ENCODE peak calls at places on chromosomes 11 and 22, in eight cellular contexts. U, M, Q, X, A, L, Z and E are unnamed samples.

GRCh38 chr11:77082838-77083552 is 16.2 kb downstream of the CAPN5 start:
- DNase-seq in X (no peak), Z (peak), U (peak), M (peak), L (peak), Q (no peak), A (peak), E (peak)

GRCh38 chr11:68480193-68480592 is 19.6 kb downstream of the PPP6R3 start:
- DNase-seq in Z (no peak), A (no peak), L (no peak), M (no peak), Q (no peak), U (no peak), X (no peak), E (no peak)

GRCh38 chr11:3109921-3110706 is 52.9 kb upstream of the CARS1 start:
- DNase-seq in Z (peak), Q (peak), L (peak), M (peak), U (peak), A (peak), X (peak), E (no peak)

GRCh38 chr11:15747671-15748070 is 608.7 kb downstream of the SOX6 start:
- DNase-seq in X (no peak), L (no peak), M (no peak), A (no peak), Z (no peak), Q (no peak), U (no peak), E (no peak)

GRCh38 chr11:69319255-69320106 is 25.5 kb downstream of the MYEOV start:
- DNase-seq in Z (no peak), L (peak), X (peak), M (no peak), U (no peak), Q (no peak), A (no peak), E (no peak)

GRCh38 chr22:22748297-22748743 is 103.9 kb downstream of the GGTLC2 start:
- DNase-seq in X (peak), Q (peak), M (peak), A (peak), Z (peak), U (no peak), L (no peak), E (peak)

GRCh38 chr22:27647540-27647939 is 154.0 kb downstream of the MN1 start:
- DNase-seq in A (no peak), M (no peak), Z (no peak), X (no peak), L (no peak), U (no peak), Q (no peak), E (no peak)

GRCh38 chr22:30947821-30948454 is 20.6 kb downstream of the MORC2 start:
- DNase-seq in M (no peak), L (no peak), Z (no peak), Q (peak), U (no peak), X (no peak), A (no peak), E (no peak)

GRCh38 chr11:80096736-80097135 is 655.9 kb upstream of the TENM4 start:
- DNase-seq in L (no peak), A (peak), X (no peak), Z (no peak), Q (no peak), M (no peak), U (no peak), E (no peak)

GRCh38 chr22:32336185-32336603 is 21.5 kb upstream of the RFPL3 start:
- DNase-seq in U (no peak), L (no peak), Q (no peak), A (no peak), Z (no peak), M (no peak), X (no peak), E (peak)

GRCh38 chr22:18998998-18999397 is 62.9 kb upstream of the PRODH start:
- DNase-seq in M (no peak), A (no peak), Q (peak), L (no peak), X (no peak), U (no peak), Z (no peak), E (peak)

GRCh38 chr11:48107188-48107704 is 109.4 kb upstream of the OR4B1 start:
- DNase-seq in M (peak), Q (no peak), L (no peak), A (no peak), X (no peak), U (no peak), Z (no peak), E (peak)

GRCh38 chr11:124482362-124483147 is 37.1 kb upstream of the OR8B8 start:
- DNase-seq in Q (peak), X (no peak), L (no peak), U (no peak), M (no peak), Z (no peak), A (no peak), E (no peak)

GRCh38 chr11:117273550-117274289 is 17.4 kb upstream of the BACE1-AS start:
- DNase-seq in A (no peak), M (no peak), X (no peak), Z (no peak), L (no peak), U (no peak), Q (no peak), E (no peak)

GRCh38 chr22:38793721-38794466 is at the start of gene DNAL4:
- DNase-seq in M (peak), A (peak), Z (peak), L (peak), U (peak), X (peak), Q (peak), E (peak)

GRCh38 chr11:8230921-8231847 is 32.5 kb downstream of the LMO1 start:
- DNase-seq in Q (no peak), Z (no peak), A (no peak), X (no peak), M (no peak), L (no peak), U (no peak), E (no peak)

GRCh38 chr11:106276859-106277436 is 199.5 kb downstream of the AASDHPPT start:
- DNase-seq in X (no peak), L (no peak), M (no peak), U (no peak), Z (no peak), Q (no peak), A (no peak), E (no peak)

GRCh38 chr11:10305262-10305963 is 540 bp downstream of the ADM start:
- DNase-seq in X (peak), A (no peak), Z (peak), U (no peak), M (peak), L (peak), Q (peak), E (no peak)

GRCh38 chr22:35489225-35489624 is 51.4 kb upstream of the RASD2 start:
- DNase-seq in U (no peak), M (no peak), L (peak), X (no peak), A (no peak), Q (no peak), Z (no peak), E (no peak)

GRCh38 chr22:30167327-30167726 is 79.2 kb downstream of the LIF start:
- DNase-seq in L (no peak), M (no peak), Q (no peak), Z (no peak), A (no peak), X (no peak), U (no peak), E (no peak)

GRCh38 chr11:14542384-14542783 is 22.2 kb upstream of the PSMA1 start:
- DNase-seq in U (no peak), M (no peak), Q (no peak), A (no peak), X (no peak), Z (no peak), L (no peak), E (no peak)

GRCh38 chr11:17229481-17230152 is 21.8 kb upstream of the PIK3C2A start:
- DNase-seq in M (no peak), Q (no peak), Z (no peak), X (no peak), A (no peak), U (no peak), L (no peak), E (no peak)

GRCh38 chr11:26849009-26849408 is 127.1 kb upstream of the SLC5A12 start:
- DNase-seq in U (no peak), M (no peak), L (peak), Z (no peak), A (peak), Q (no peak), X (no peak), E (peak)

GRCh38 chr22:50146440-50147228 is 23.9 kb upstream of the PANX2 start:
- DNase-seq in Q (peak), M (peak), Z (peak), A (peak), L (peak), U (no peak), X (peak), E (no peak)

GRCh38 chr22:42696331-42696967 is 24.2 kb downstream of the A4GALT start:
- DNase-seq in Z (no peak), U (no peak), Q (no peak), A (no peak), X (no peak), L (no peak), M (no peak), E (no peak)

GRCh38 chr11:120205596-120206161 is 5.2 kb upstream of the OAF start:
- DNase-seq in M (no peak), A (peak), Z (no peak), Q (no peak), X (no peak), L (no peak), U (no peak), E (no peak)

GRCh38 chr11:25566298-25567200 is 765.4 kb upstream of the ANO3 start:
- DNase-seq in Z (peak), X (no peak), M (no peak), Q (no peak), U (no peak), A (no peak), L (peak), E (peak)

GRCh38 chr11:313787-314547 is at the start of gene IFITM1:
- DNase-seq in Q (peak), L (no peak), M (peak), A (no peak), U (no peak), X (peak), Z (no peak), E (no peak)

GRCh38 chr11:316031-316701 is 2.3 kb downstream of the IFITM1 start:
- DNase-seq in M (no peak), X (peak), A (no peak), U (no peak), L (peak), Q (peak), Z (peak), E (no peak)

GRCh38 chr11:315051-315481 is 1.2 kb downstream of the IFITM1 start:
- DNase-seq in Q (no peak), M (no peak), X (peak), A (no peak), U (no peak), L (no peak), Z (no peak), E (no peak)

GRCh38 chr11:316891-317291 is 3.1 kb downstream of the IFITM1 start:
- DNase-seq in L (no peak), U (no peak), Q (no peak), A (no peak), Z (no peak), M (no peak), X (no peak), E (no peak)

GRCh38 chr11:315516-315994 is 1.7 kb downstream of the IFITM1 start:
- DNase-seq in Q (no peak), L (peak), U (no peak), M (no peak), A (no peak), Z (peak), X (no peak), E (no peak)
- H3K4me3 ChIP-seq in Q (peak), L (peak), U (peak), M (peak), A (no peak), Z (peak), X (peak), E (peak)

DNA sequence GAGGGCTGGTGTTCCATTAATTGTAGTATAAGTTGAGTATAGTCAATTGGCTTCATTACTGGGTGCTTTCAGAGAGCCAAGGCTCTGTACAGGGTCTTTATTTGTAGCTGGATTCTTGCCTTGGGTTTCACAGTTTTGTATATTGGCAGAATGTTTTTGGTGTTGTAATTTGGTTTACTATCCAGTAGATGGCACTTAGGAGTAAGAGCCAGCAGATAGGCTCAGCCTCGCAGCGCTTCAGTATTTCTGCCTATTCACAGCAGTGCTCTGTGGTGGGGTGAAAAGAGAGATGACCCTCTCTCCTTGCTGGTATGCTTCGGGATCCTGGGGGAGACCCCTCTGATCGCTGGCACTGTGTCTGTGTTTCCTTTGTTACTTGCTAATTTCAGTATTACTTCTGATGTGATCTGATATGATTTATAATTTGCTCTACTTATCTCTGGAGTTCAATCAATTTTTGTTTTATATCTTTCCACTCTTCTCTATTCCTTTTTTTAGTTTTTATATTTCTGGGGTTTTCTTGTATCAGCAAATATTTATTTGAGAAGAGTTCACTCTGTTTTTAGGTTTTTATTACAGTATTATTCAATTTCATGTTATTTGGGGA is 52.2 kb downstream of the ANO5 start:
- DNase-seq in L (no peak), U (no peak), Q (peak), Z (peak), A (peak), X (no peak), M (peak), E (peak)
- TF ChIP-seq CTCF in L (no peak), U (no peak), Q (peak), Z (no peak), A (peak), X (peak), M (peak), E (no peak)

DNA sequence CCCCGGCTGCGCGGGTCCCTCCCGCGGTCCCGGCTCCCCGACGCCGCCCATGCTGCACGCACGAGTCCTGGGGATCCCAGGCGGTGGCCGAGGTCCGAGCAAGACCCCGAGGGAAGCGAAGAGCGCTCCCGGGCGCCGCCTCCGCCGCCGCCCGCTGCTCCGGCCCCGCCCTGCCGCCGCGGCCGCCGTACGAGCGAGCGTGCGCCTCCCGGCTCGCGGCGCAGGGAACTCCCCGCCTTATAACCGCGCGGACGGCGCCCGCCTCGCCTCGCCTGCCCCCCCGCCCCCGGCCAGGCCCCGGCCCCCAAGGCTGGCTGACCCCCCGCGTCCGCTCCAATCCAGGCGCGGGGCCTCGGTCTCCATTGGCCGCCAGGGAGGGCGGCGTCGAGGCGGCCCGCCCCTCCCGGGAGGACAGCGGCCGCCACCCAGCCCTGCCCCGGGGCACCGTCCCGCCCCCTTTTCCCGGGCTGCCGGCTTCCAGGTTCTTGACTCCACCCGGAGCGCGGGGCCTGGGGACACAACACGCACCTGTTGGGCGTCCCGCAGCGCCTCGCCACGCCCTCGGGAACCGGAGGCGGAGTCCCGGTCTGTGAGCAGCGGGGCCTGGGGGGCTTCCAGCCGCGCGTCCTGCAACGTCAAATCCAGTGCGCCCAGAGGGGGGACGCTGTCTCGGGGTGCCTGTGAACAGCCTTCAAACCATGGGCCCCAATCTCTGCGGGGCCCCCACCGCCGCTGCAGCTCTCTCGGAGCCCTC is at the start of gene FADS3:
- DNase-seq in U (peak), M (peak), L (peak), Q (peak), X (peak), A (peak), Z (peak), E (peak)
- TF ChIP-seq POLR2A in U (no peak), M (peak), L (no peak), Q (no peak), X (no peak), A (peak), Z (peak), E (no peak)

GRCh38 chr11:23865341-23865975 is 631.4 kb upstream of the LUZP2 start:
- DNase-seq in X (no peak), U (no peak), Z (no peak), Q (no peak), A (no peak), M (no peak), L (no peak), E (no peak)

GRCh38 chr11:23869673-23870072 is 627.2 kb upstream of the LUZP2 start:
- DNase-seq in Q (no peak), A (no peak), L (no peak), M (no peak), X (no peak), Z (no peak), U (no peak), E (no peak)

DNA sequence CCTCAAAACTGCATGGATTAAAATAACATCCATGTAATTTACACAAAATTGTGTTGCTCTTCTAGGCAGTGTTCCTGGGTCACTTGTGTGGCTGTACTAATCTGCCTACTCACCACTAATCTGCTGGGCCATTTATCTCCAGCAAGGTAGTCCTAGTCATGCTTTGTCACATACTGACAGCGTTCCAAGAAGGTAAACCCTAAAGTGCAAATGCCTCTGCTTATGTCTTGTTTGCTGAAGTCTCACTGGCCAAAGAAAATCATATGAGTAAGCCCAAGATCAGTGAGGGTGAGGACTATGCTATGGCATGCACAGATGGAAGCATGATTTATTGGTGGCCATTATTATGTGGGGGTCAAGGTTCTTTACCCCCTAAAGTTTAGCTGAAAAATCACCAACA is 630.2 kb upstream of the LUZP2 start:
- DNase-seq in A (no peak), M (no peak), X (no peak), Q (no peak), L (no peak), U (no peak), Z (no peak), E (no peak)
- H3K4me3 ChIP-seq in A (no peak), M (no peak), X (no peak), Q (no peak), L (no peak), U (no peak), Z (no peak), E (no peak)

GRCh38 chr22:24421428-24421931 is 5.9 kb upstream of the ADORA2A start:
- DNase-seq in U (no peak), M (no peak), L (no peak), A (no peak), Q (peak), Z (no peak), X (no peak), E (no peak)
- TF ChIP-seq CTCF in U (no peak), M (no peak), L (no peak), A (no peak), Q (peak), Z (no peak), X (peak), E (no peak)

DNA sequence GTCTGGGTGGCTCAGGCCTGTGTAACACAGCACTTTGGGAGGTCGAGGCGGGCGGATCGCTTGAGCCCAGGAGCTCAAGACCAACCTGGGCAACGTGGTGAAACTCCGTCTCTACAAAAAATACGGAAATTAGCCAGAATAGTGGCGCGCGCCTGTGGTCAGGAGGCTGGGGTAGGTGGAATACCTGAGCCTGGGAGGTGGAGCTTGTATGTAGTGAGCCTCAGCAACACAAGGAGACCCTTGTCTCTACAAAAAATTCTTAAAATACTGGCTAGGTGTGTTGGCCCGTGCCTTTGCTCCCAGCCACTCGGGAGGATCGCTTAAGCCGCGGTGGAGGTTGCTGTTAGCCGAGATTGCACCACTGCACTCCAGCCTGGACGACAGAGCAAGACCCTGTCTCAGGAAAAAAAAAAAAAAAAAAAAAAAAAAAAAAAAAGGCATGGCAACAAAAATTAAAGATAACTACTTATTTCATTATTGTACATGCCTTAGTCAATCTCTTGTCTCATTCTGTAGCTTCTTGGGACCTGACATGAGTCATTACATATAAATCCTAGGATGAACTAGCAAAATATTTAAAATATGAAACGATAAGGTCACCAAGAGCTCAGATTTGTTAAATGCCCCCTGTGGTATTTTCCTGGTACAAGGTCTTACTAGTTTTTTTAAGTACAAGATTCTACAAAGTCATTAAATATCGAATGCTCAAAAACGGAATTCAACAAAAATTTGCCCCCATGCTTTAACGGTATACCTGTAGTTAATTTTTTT is 1.1 kb downstream of the TAF1D start:
- DNase-seq in Z (no peak), Q (peak), U (no peak), L (no peak), M (peak), X (no peak), A (no peak), E (no peak)
- TF ChIP-seq POLR2A in Z (no peak), Q (no peak), U (no peak), L (no peak), M (no peak), X (no peak), A (no peak), E (no peak)

GRCh38 chr22:25747245-25747944 is 5.4 kb downstream of the MYO18B start:
- DNase-seq in L (no peak), U (no peak), Q (peak), Z (no peak), M (peak), A (peak), X (no peak), E (no peak)

GRCh38 chr22:25749420-25750169 is 7.6 kb downstream of the MYO18B start:
- DNase-seq in Q (peak), Z (no peak), X (no peak), U (no peak), A (no peak), L (no peak), M (no peak), E (no peak)

GRCh38 chr22:25748704-25749103 is 6.7 kb downstream of the MYO18B start:
- DNase-seq in L (no peak), M (peak), Q (no peak), X (no peak), A (no peak), Z (no peak), U (no peak), E (no peak)

GRCh38 chr22:25746012-25746373 is 4.0 kb downstream of the MYO18B start:
- DNase-seq in X (no peak), Q (no peak), A (no peak), Z (no peak), U (no peak), L (no peak), M (no peak), E (no peak)

GRCh38 chr22:25748140-25748539 is 6.2 kb downstream of the MYO18B start:
- DNase-seq in M (no peak), Z (no peak), Q (no peak), A (no peak), L (no peak), X (no peak), U (no peak), E (no peak)
- H3K4me3 ChIP-seq in M (no peak), Z (no peak), Q (no peak), A (no peak), L (no peak), X (no peak), U (no peak), E (no peak)